ENCODE peak calls at places on chromosomes 6 and 20, in nine cellular contexts. M is heart right ventricle, R is progenitor cell of endocrine pancreas, D is mammary epithelial cell, P is mesothelial cell of epicardium, O is ascending aorta, H is WERI-Rb-1, U is glutamatergic neuron, Z is psoas muscle. B is an unnamed sample.

GRCh38 chr20:49948809-49949507 is 12.8 kb downstream of the RNF114 start:
- DNase-seq in M (no peak), R (no peak), D (no peak), P (no peak), O (no peak), H (no peak), U (no peak), Z (no peak), B (no peak)

GRCh38 chr6:158718431-158719126 is 68.7 kb downstream of the SYTL3 start:
- DNase-seq in M (no peak), R (peak), D (no peak), P (no peak), O (no peak), H (peak), U (peak), Z (no peak), B (peak)

GRCh38 chr6:133774356-133774755 is 114.6 kb upstream of the TCF21 start:
- DNase-seq in M (no peak), R (no peak), D (peak), P (no peak), O (no peak), H (no peak), U (no peak), Z (no peak), B (no peak)

GRCh38 chr6:38215225-38215624 is 395.7 kb downstream of the ZFAND3 start:
- DNase-seq in M (no peak), R (no peak), D (no peak), P (no peak), O (no peak), H (no peak), U (peak), Z (no peak), B (no peak)

GRCh38 chr20:437787-438486 is 24.4 kb downstream of the TBC1D20 start:
- DNase-seq in M (no peak), R (no peak), D (no peak), P (no peak), O (no peak), H (no peak), U (no peak), Z (no peak), B (no peak)

GRCh38 chr6:97524846-97525245 is 241.8 kb upstream of the MMS22L start:
- DNase-seq in M (no peak), R (no peak), D (peak), P (no peak), O (no peak), H (no peak), U (peak), Z (no peak), B (no peak)

GRCh38 chr6:28124971-28125353 is 553 bp downstream of the ZSCAN16 start:
- DNase-seq in M (no peak), R (no peak), D (no peak), P (no peak), O (no peak), H (no peak), U (no peak), Z (no peak), B (no peak)

GRCh38 chr20:52684911-52685310 is 287.2 kb upstream of the TSHZ2 start:
- DNase-seq in M (no peak), R (no peak), D (no peak), P (no peak), O (no peak), H (no peak), U (no peak), Z (no peak), B (no peak)

GRCh38 chr6:138087549-138087948 is 19.7 kb downstream of the PERP start:
- DNase-seq in M (no peak), R (no peak), D (peak), P (no peak), O (no peak), H (no peak), U (no peak), Z (no peak), B (no peak)

GRCh38 chr6:722608-723007 is 29.7 kb upstream of the EXOC2 start:
- DNase-seq in M (no peak), R (no peak), D (no peak), P (no peak), O (no peak), H (no peak), U (no peak), Z (no peak), B (no peak)

GRCh38 chr20:53942121-53942816 is 128.1 kb downstream of the BCAS1 start:
- DNase-seq in M (no peak), R (no peak), D (no peak), P (no peak), O (no peak), H (no peak), U (no peak), Z (no peak), B (no peak)

GRCh38 chr6:163435013-163435412 is 20.5 kb downstream of the QKI start:
- DNase-seq in M (no peak), R (no peak), D (no peak), P (no peak), O (no peak), H (no peak), U (no peak), Z (no peak), B (no peak)

GRCh38 chr20:44435630-44436335 is 39.9 kb upstream of the TTPAL start:
- DNase-seq in M (no peak), R (no peak), D (no peak), P (no peak), O (no peak), H (no peak), U (no peak), Z (no peak), B (no peak)

GRCh38 chr6:102679844-102680243 is 1286.3 kb downstream of the GRIK2 start:
- DNase-seq in M (no peak), R (no peak), D (no peak), P (no peak), O (no peak), H (no peak), U (no peak), Z (no peak), B (no peak)

GRCh38 chr6:150813993-150814359 is 51.5 kb upstream of the MTHFD1L start:
- DNase-seq in M (no peak), R (no peak), D (peak), P (no peak), O (no peak), H (no peak), U (no peak), Z (no peak), B (no peak)

GRCh38 chr6:71248306-71248705 is 40.3 kb upstream of the OGFRL1 start:
- DNase-seq in M (peak), R (no peak), D (peak), P (no peak), O (no peak), H (no peak), U (no peak), Z (no peak), B (peak)

GRCh38 chr20:536426-537012 is 7.1 kb downstream of the CSNK2A1 start:
- DNase-seq in M (no peak), R (no peak), D (no peak), P (no peak), O (no peak), H (no peak), U (no peak), Z (no peak), B (no peak)

GRCh38 chr6:143591441-143591840 is 79.9 kb upstream of the FUCA2 start:
- DNase-seq in M (no peak), R (no peak), D (no peak), P (no peak), O (no peak), H (no peak), U (no peak), Z (no peak), B (no peak)

GRCh38 chr6:30647802-30648460 is 998 bp downstream of the C6orf136 start:
- DNase-seq in M (peak), R (no peak), D (no peak), P (no peak), O (no peak), H (no peak), U (no peak), Z (no peak), B (no peak)

GRCh38 chr6:39169448-39170344 is 54.7 kb upstream of the SAYSD1 start:
- DNase-seq in M (no peak), R (no peak), D (peak), P (no peak), O (no peak), H (no peak), U (no peak), Z (no peak), B (no peak)

GRCh38 chr20:20450461-20451027 is 82.6 kb downstream of the INSM1 start:
- DNase-seq in M (peak), R (no peak), D (no peak), P (no peak), O (no peak), H (no peak), U (no peak), Z (no peak), B (no peak)

GRCh38 chr6:50902260-50902659 is 83.6 kb downstream of the TFAP2B start:
- DNase-seq in M (no peak), R (no peak), D (no peak), P (no peak), O (no peak), H (no peak), U (no peak), Z (no peak), B (no peak)

GRCh38 chr6:135014353-135014832 is 40.2 kb downstream of the HBS1L start:
- DNase-seq in M (no peak), R (no peak), D (no peak), P (no peak), O (no peak), H (no peak), U (no peak), Z (no peak), B (no peak)

GRCh38 chr6:159654483-159655098 is 38.5 kb downstream of the SOD2 start:
- DNase-seq in M (no peak), R (no peak), D (peak), P (no peak), O (no peak), H (no peak), U (no peak), Z (no peak), B (no peak)

GRCh38 chr20:2780948-2781347 is 19.5 kb downstream of the CPXM1 start:
- DNase-seq in M (no peak), R (no peak), D (no peak), P (no peak), O (no peak), H (no peak), U (no peak), Z (no peak), B (no peak)
- TF ChIP-seq CTCF in M (no peak), R (no peak), D (no peak), P (no peak), O (no peak), H (no peak), U (no peak), Z (no peak), B (no peak)

DNA sequence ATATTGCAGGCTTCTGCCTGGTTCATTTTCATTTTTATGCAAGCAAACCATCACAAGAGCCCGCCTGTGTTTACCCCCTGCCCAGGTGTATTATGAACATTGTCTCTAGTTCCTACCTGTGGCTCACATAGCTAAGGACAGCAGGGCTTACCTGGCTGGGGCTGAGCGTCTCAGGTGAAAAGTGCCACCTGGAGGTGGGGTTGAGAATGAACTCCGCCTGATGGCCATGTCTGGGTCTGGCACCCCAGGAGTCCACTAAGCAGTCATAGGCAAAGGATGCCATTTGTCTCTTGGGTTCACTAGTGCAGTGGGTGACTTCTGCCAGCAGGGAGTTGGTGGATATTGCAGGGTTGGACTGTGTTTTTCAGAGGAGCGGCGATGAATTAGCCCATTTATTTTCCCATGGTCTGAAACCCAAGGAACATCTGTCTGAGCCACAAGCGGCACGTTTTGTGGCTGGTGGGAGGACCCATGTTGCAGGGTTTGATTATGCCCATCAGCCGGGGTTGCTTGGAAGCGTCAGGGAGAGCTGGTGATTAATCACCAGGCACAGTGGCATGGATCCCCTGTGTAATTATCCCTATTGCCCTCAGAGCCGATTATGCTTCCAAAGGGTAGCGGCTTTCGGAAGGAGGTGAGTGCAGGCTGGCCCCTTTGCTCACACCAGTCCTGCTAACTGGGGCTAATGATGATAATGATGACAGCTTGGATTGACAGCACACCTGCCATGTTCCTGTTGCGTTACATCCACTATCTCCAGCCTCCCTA is 92.2 kb downstream of the CDH26 start:
- DNase-seq in M (no peak), R (no peak), D (peak), P (no peak), O (no peak), H (peak), U (no peak), Z (no peak), B (no peak)
- TF ChIP-seq CTCF in M (peak), R (peak), D (peak), P (peak), O (no peak), H (peak), U (no peak), Z (no peak), B (peak)

GRCh38 chr20:58188496-58188895 is 40.0 kb downstream of the ANKRD60 start:
- DNase-seq in M (no peak), R (no peak), D (no peak), P (no peak), O (no peak), H (no peak), U (no peak), Z (no peak), B (no peak)
- TF ChIP-seq CTCF in M (no peak), R (peak), D (no peak), P (no peak), O (no peak), H (peak), U (no peak), Z (no peak), B (no peak)

GRCh38 chr6:155317186-155317585 is 2.9 kb upstream of the TFB1M start:
- DNase-seq in M (no peak), R (no peak), D (no peak), P (no peak), O (no peak), H (no peak), U (no peak), Z (no peak), B (no peak)
- TF ChIP-seq CTCF in M (no peak), R (no peak), D (peak), P (no peak), O (no peak), H (no peak), U (peak), Z (peak), B (peak)

DNA sequence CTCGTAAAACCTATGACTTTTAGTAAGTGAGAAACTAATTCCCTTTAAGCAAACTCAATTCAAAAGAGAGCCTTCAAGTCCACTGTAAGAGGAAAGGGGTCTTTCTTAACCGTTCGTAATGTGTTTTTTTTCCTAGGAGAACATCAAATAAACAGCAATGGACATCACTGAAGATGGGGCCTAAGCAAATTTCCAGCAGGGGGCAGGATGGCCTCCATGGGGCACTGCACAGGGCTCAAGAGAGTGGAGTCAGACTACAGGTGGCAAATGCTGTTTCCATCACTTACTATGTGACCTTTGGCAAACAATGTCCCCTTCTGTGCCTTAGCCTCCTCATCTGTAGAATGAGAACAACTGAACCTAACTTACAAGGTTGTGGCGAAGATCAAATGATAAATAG is 88.7 kb downstream of the ARHGAP18 start:
- DNase-seq in M (no peak), R (no peak), D (no peak), P (no peak), O (no peak), H (peak), U (no peak), Z (no peak), B (no peak)
- TF ChIP-seq CTCF in M (peak), R (peak), D (peak), P (no peak), O (peak), H (peak), U (peak), Z (peak), B (peak)

B was measured in neural crest cell.